ENCODE peak calls at places on chromosomes 3 and 15, in five cellular contexts. P is astrocyte of the spinal cord; D is Calu3; Y is CD8-positive, alpha-beta T cell; J is GM06990. T is an unnamed sample.

GRCh38 chr3:102165367-102165766 is 269.4 kb upstream of the ZPLD1 start:
- DNase-seq in Y (no peak), P (peak), D (no peak), J (no peak), T (no peak)

GRCh38 chr3:113034011-113034410 is 43.2 kb downstream of the GTPBP8 start:
- DNase-seq in Y (no peak), J (no peak), D (no peak), P (no peak), T (no peak)

GRCh38 chr15:78697449-78697848 is 56.4 kb upstream of the CHRNB4 start:
- DNase-seq in Y (no peak), J (no peak), D (no peak), P (no peak), T (no peak)

GRCh38 chr15:69535101-69535638 is 82.6 kb downstream of the RPLP1 start:
- DNase-seq in P (peak), J (no peak), Y (no peak), D (no peak), T (no peak)

GRCh38 chr3:27680517-27681246 is 41.4 kb downstream of the EOMES start:
- DNase-seq in D (no peak), J (no peak), P (no peak), Y (no peak), T (no peak)

GRCh38 chr15:68028137-68028771 is 25.9 kb upstream of the PIAS1 start:
- DNase-seq in Y (no peak), P (no peak), D (no peak), J (no peak), T (no peak)

GRCh38 chr3:111863942-111864341 is 4.9 kb downstream of the PHLDB2 start:
- DNase-seq in J (no peak), P (no peak), D (no peak), Y (no peak), T (no peak)

GRCh38 chr3:157531301-157531660 is 28.1 kb upstream of the VEPH1 start:
- DNase-seq in J (no peak), P (peak), Y (no peak), D (no peak), T (no peak)

GRCh38 chr3:127822166-127822835 is at the start of gene MGLL:
- DNase-seq in D (peak), Y (no peak), J (no peak), P (peak), T (no peak)

GRCh38 chr3:145952541-145952940 is 208.4 kb downstream of the PLOD2 start:
- DNase-seq in Y (no peak), P (peak), J (no peak), D (no peak), T (no peak)

GRCh38 chr3:50539887-50540286 is 27.7 kb downstream of the C3orf18 start:
- DNase-seq in Y (no peak), J (no peak), D (no peak), P (no peak), T (no peak)

GRCh38 chr15:31327674-31328424 is 1.2 kb downstream of the KLF13 start:
- DNase-seq in J (peak), Y (peak), D (peak), P (peak), T (peak)

GRCh38 chr15:41698779-41699178 is 38.6 kb downstream of the MGA start:
- DNase-seq in J (no peak), P (peak), Y (no peak), D (no peak), T (no peak)

GRCh38 chr3:147838650-147839049 is 429.5 kb downstream of the ZIC1 start:
- DNase-seq in Y (no peak), J (no peak), P (no peak), D (no peak), T (no peak)

GRCh38 chr3:122107171-122107570 is 52.0 kb downstream of the CD86 start:
- DNase-seq in Y (no peak), D (no peak), J (no peak), P (no peak), T (no peak)

GRCh38 chr3:45929042-45929679 is 14.1 kb upstream of the CXCR6 start:
- DNase-seq in J (peak), Y (peak), D (peak), P (no peak), T (peak)

GRCh38 chr3:196994056-196994455 is 25.4 kb upstream of the PIGZ start:
- DNase-seq in D (no peak), P (no peak), Y (no peak), J (no peak), T (no peak)

GRCh38 chr3:4983739-4984510 is 4.7 kb downstream of the BHLHE40 start:
- DNase-seq in P (peak), Y (peak), J (peak), D (peak), T (no peak)

GRCh38 chr3:125587039-125587664 is 8.1 kb downstream of the OSBPL11 start:
- DNase-seq in Y (no peak), J (no peak), P (no peak), D (no peak), T (no peak)

GRCh38 chr3:128455116-128455515 is 11.6 kb downstream of the DNAJB8 start:
- DNase-seq in J (no peak), D (no peak), Y (no peak), P (no peak), T (no peak)

GRCh38 chr3:52442409-52443267 is 2.3 kb downstream of the SEMA3G start:
- DNase-seq in J (no peak), P (no peak), D (no peak), Y (no peak), T (no peak)

GRCh38 chr15:80640546-80641121 is 54.5 kb upstream of the ABHD17C start:
- DNase-seq in D (no peak), J (no peak), Y (no peak), P (no peak), T (no peak)

GRCh38 chr3:124078978-124079911 is 87.3 kb upstream of the ROPN1 start:
- DNase-seq in Y (no peak), J (no peak), P (peak), D (peak), T (no peak)

GRCh38 chr3:52237659-52238172 is 1.2 kb downstream of the TWF2 start:
- DNase-seq in Y (no peak), P (peak), J (no peak), D (peak), T (no peak)

GRCh38 chr15:90598053-90598577 is 68.4 kb downstream of the CRTC3 start:
- DNase-seq in D (peak), P (no peak), Y (no peak), J (peak), T (no peak)

GRCh38 chr3:128280466-128281455 is 127.5 kb downstream of the EEFSEC start:
- DNase-seq in J (no peak), D (no peak), P (no peak), Y (no peak), T (no peak)

GRCh38 chr3:194971965-194972364 is 286.3 kb downstream of the FAM43A start:
- DNase-seq in Y (no peak), D (no peak), J (no peak), P (no peak), T (no peak)

GRCh38 chr3:125112981-125113380 is 57.2 kb upstream of the HEG1 start:
- DNase-seq in P (no peak), J (no peak), Y (no peak), D (no peak), T (no peak)

GRCh38 chr3:8318002-8318649 is 183.5 kb upstream of the LMCD1 start:
- DNase-seq in Y (no peak), J (no peak), P (peak), D (no peak), T (no peak)

GRCh38 chr15:40255033-40255432 is 16.2 kb downstream of the PAK6 start:
- DNase-seq in D (no peak), Y (no peak), P (no peak), J (no peak), T (no peak)

GRCh38 chr15:29369261-29369660 is 99.6 kb upstream of the NSMCE3 start:
- DNase-seq in Y (no peak), P (no peak), J (no peak), D (no peak), T (no peak)

GRCh38 chr3:45067941-45068340 is 41.8 kb downstream of the CLEC3B start:
- DNase-seq in P (no peak), Y (no peak), J (no peak), D (no peak), T (no peak)

GRCh38 chr3:65669163-65669875 is 369.4 kb downstream of the MAGI1 start:
- DNase-seq in D (no peak), P (peak), Y (no peak), J (no peak), T (no peak)

GRCh38 chr15:82122754-82123400 is 77.1 kb upstream of the MEX3B start:
- DNase-seq in P (peak), J (no peak), D (peak), Y (no peak), T (no peak)

GRCh38 chr3:89851974-89852621 is 744.7 kb downstream of the EPHA3 start:
- DNase-seq in P (peak), Y (no peak), J (no peak), D (peak), T (peak)

GRCh38 chr3:27311400-27311799 is 57.8 kb downstream of the NEK10 start:
- DNase-seq in D (no peak), P (peak), Y (no peak), J (no peak), T (no peak)

GRCh38 chr3:59366218-59366617 is 316.4 kb upstream of the CFAP20DC start:
- DNase-seq in D (no peak), J (no peak), P (no peak), Y (no peak), T (no peak)

DNA sequence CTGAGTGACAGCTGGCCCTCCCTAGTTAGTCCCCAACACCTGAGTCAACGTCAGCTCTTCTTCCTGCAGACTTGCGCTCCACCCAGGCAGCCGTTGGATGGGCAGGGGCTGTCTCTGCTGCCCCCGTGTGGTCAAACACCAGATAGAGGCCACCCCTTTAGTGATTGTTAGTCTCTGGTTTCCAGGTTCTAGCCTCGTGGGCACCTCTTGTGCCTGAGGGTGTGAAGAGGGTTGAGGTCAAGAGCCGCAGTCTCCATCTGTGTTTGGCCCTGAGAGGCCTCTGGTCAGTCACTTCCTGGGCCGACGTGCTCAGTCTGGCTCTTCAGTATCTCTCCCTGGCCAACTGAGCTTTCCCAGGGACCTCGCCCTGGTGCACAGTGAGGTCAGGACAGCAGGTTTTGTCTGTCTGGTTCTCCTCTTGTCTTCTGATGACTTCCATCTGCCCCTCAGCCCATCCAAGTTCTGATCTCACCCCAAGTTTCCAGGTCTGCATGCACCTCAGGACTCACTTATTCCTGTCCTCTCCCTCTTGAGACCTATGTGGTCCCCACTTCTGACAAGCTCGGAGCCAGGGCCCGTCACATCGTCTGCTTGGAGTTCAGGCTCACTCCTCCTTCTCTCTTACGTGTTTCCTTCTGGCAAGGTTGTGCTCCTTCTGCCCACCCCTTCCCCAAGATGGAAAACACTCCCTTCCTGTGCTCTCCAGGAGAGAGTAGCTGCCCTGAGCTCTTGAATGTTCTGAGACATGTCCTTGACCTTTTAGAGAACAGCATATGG is 20.9 kb downstream of the CD276 start:
- DNase-seq in Y (peak), J (peak), D (peak), P (peak), T (peak)
- TF ChIP-seq CTCF in Y (peak), J (peak), D (peak), P (peak), T (peak)

GRCh38 chr3:67617518-67617917 is 36.9 kb downstream of the SUCLG2 start:
- DNase-seq in J (no peak), P (no peak), Y (no peak), D (no peak), T (no peak)

GRCh38 chr3:67619966-67620365 is 34.4 kb downstream of the SUCLG2 start:
- DNase-seq in Y (no peak), D (no peak), J (no peak), P (no peak), T (no peak)

GRCh38 chr3:67620869-67621268 is 33.5 kb downstream of the SUCLG2 start:
- DNase-seq in P (no peak), J (no peak), D (no peak), Y (no peak), T (no peak)

GRCh38 chr3:67614195-67614594 is 40.2 kb downstream of the SUCLG2 start:
- DNase-seq in D (no peak), Y (no peak), P (peak), J (no peak), T (no peak)

GRCh38 chr3:67616046-67616445 is 38.4 kb downstream of the SUCLG2 start:
- DNase-seq in P (no peak), J (no peak), D (no peak), Y (no peak), T (no peak)
- TF ChIP-seq CTCF in P (no peak), J (no peak), D (no peak), Y (no peak), T (no peak)

GRCh38 chr3:38250198-38250597 is 15.4 kb upstream of the SLC22A13 start:
- DNase-seq in J (no peak), P (no peak), Y (no peak), D (no peak), T (no peak)
- TF ChIP-seq CTCF in J (no peak), P (no peak), Y (no peak), D (no peak), T (no peak)

GRCh38 chr3:184241447-184242296 is 7.1 kb downstream of the ALG3 start:
- DNase-seq in P (peak), Y (no peak), J (no peak), D (peak), T (no peak)
- TF ChIP-seq CTCF in P (peak), Y (no peak), J (peak), D (peak), T (peak)

T was measured in progenitor cell of endocrine pancreas.